ENCODE peak calls at places on chromosomes 6 and 20, in four cellular contexts. One of them, this sample, is unnamed. For H3K36me3, the result is how much of the 10 kb centered on the place peaks cover.

GRCh38 chr6:106804238-106805016 is 170.1 kb downstream of the CD24 start:
- DNase-seq in esophagus squamous epithelium: no peak
- DNase-seq in sigmoid colon: no peak
- DNase-seq in psoas muscle: no peak
- DNase-seq in this sample: no peak

GRCh38 chr20:41510224-41510623 is 108.0 kb downstream of the CHD6 start:
- DNase-seq in esophagus squamous epithelium: no peak
- DNase-seq in sigmoid colon: no peak
- DNase-seq in psoas muscle: peak
- DNase-seq in this sample: no peak

GRCh38 chr6:106939208-106939607 is 35.3 kb downstream of the CD24 start:
- DNase-seq in esophagus squamous epithelium: no peak
- DNase-seq in sigmoid colon: no peak
- DNase-seq in psoas muscle: no peak
- DNase-seq in this sample: no peak

GRCh38 chr6:17349437-17349836 is 44.0 kb upstream of the CAP2 start:
- DNase-seq in esophagus squamous epithelium: no peak
- DNase-seq in sigmoid colon: no peak
- DNase-seq in psoas muscle: no peak
- DNase-seq in this sample: peak

GRCh38 chr6:118551063-118551672 is 3.1 kb downstream of the PLN start:
- DNase-seq in esophagus squamous epithelium: no peak
- DNase-seq in sigmoid colon: no peak
- DNase-seq in psoas muscle: no peak
- DNase-seq in this sample: peak

GRCh38 chr6:138869343-138869742 is 73.5 kb downstream of the ECT2L start:
- DNase-seq in esophagus squamous epithelium: no peak
- DNase-seq in sigmoid colon: no peak
- DNase-seq in psoas muscle: peak
- DNase-seq in this sample: no peak

GRCh38 chr6:124962617-124963415 is 579 bp downstream of the RNF217 start:
- DNase-seq in esophagus squamous epithelium: no peak
- DNase-seq in sigmoid colon: peak
- DNase-seq in psoas muscle: peak
- DNase-seq in this sample: peak

GRCh38 chr20:53914091-53914860 is 156.1 kb downstream of the BCAS1 start:
- DNase-seq in esophagus squamous epithelium: no peak
- DNase-seq in sigmoid colon: no peak
- DNase-seq in psoas muscle: no peak
- DNase-seq in this sample: no peak

GRCh38 chr6:3749991-3750323 is 1.6 kb downstream of the PXDC1 start:
- DNase-seq in esophagus squamous epithelium: no peak
- DNase-seq in sigmoid colon: peak
- DNase-seq in psoas muscle: peak
- DNase-seq in this sample: no peak

GRCh38 chr6:118786696-118787453 is 107.1 kb upstream of the ASF1A start:
- DNase-seq in esophagus squamous epithelium: no peak
- DNase-seq in sigmoid colon: no peak
- DNase-seq in psoas muscle: no peak
- DNase-seq in this sample: no peak

GRCh38 chr6:77535172-77535571 is 71.9 kb upstream of the HTR1B start:
- DNase-seq in esophagus squamous epithelium: no peak
- DNase-seq in sigmoid colon: no peak
- DNase-seq in psoas muscle: no peak
- DNase-seq in this sample: no peak

GRCh38 chr20:16256981-16257380 is 316.3 kb downstream of the KIF16B start:
- DNase-seq in esophagus squamous epithelium: no peak
- DNase-seq in sigmoid colon: no peak
- DNase-seq in psoas muscle: no peak
- DNase-seq in this sample: no peak

GRCh38 chr20:51128198-51128597 is 105.3 kb upstream of the KCNG1 start:
- DNase-seq in esophagus squamous epithelium: no peak
- DNase-seq in sigmoid colon: no peak
- DNase-seq in psoas muscle: no peak
- DNase-seq in this sample: peak

GRCh38 chr20:62977613-62978558 is 25.4 kb downstream of the SLC17A9 start:
- DNase-seq in esophagus squamous epithelium: no peak
- DNase-seq in sigmoid colon: no peak
- DNase-seq in psoas muscle: no peak
- DNase-seq in this sample: no peak

GRCh38 chr6:136921521-136921935 is 573 bp upstream of the SLC35D3 start:
- DNase-seq in esophagus squamous epithelium: no peak
- DNase-seq in sigmoid colon: no peak
- DNase-seq in psoas muscle: peak
- DNase-seq in this sample: no peak

GRCh38 chr6:106739387-106739786 is 110.0 kb downstream of the QRSL1 start:
- DNase-seq in esophagus squamous epithelium: no peak
- DNase-seq in sigmoid colon: peak
- DNase-seq in psoas muscle: peak
- DNase-seq in this sample: no peak

GRCh38 chr6:11213305-11214106 is 19.0 kb downstream of the NEDD9 start:
- DNase-seq in esophagus squamous epithelium: no peak
- DNase-seq in sigmoid colon: no peak
- DNase-seq in psoas muscle: no peak
- DNase-seq in this sample: no peak

GRCh38 chr6:31476515-31477139 is 21.3 kb upstream of the MICB start:
- DNase-seq in esophagus squamous epithelium: no peak
- DNase-seq in sigmoid colon: no peak
- DNase-seq in psoas muscle: no peak
- DNase-seq in this sample: no peak

GRCh38 chr6:152142116-152142515 is 334.6 kb downstream of the ESR1 start:
- DNase-seq in esophagus squamous epithelium: no peak
- DNase-seq in sigmoid colon: no peak
- DNase-seq in psoas muscle: no peak
- DNase-seq in this sample: no peak

GRCh38 chr6:152146385-152146784 is 338.9 kb downstream of the ESR1 start:
- DNase-seq in esophagus squamous epithelium: no peak
- DNase-seq in sigmoid colon: no peak
- DNase-seq in psoas muscle: no peak
- DNase-seq in this sample: peak

GRCh38 chr6:152147269-152147668 is 339.8 kb downstream of the ESR1 start:
- DNase-seq in esophagus squamous epithelium: no peak
- DNase-seq in sigmoid colon: no peak
- DNase-seq in psoas muscle: no peak
- DNase-seq in this sample: no peak

GRCh38 chr6:152148412-152148811 is 340.9 kb downstream of the ESR1 start:
- DNase-seq in esophagus squamous epithelium: no peak
- DNase-seq in sigmoid colon: no peak
- DNase-seq in psoas muscle: no peak
- DNase-seq in this sample: no peak

GRCh38 chr6:152143359-152143758 is 335.9 kb downstream of the ESR1 start:
- DNase-seq in esophagus squamous epithelium: no peak
- DNase-seq in sigmoid colon: no peak
- DNase-seq in psoas muscle: no peak
- DNase-seq in this sample: no peak
- H3K36me3 ChIP-seq in esophagus squamous epithelium: half or more
- H3K36me3 ChIP-seq in sigmoid colon: half or more
- H3K36me3 ChIP-seq in psoas muscle: half or more
- H3K36me3 ChIP-seq in this sample: under half

GRCh38 chr20:9072741-9073310 is 3.9 kb downstream of the PLCB4 start:
- DNase-seq in esophagus squamous epithelium: no peak
- DNase-seq in sigmoid colon: no peak
- DNase-seq in psoas muscle: no peak
- DNase-seq in this sample: no peak
- H3K27ac ChIP-seq in esophagus squamous epithelium: no peak
- H3K27ac ChIP-seq in sigmoid colon: no peak
- H3K27ac ChIP-seq in psoas muscle: no peak
- H3K27ac ChIP-seq in this sample: no peak

DNA sequence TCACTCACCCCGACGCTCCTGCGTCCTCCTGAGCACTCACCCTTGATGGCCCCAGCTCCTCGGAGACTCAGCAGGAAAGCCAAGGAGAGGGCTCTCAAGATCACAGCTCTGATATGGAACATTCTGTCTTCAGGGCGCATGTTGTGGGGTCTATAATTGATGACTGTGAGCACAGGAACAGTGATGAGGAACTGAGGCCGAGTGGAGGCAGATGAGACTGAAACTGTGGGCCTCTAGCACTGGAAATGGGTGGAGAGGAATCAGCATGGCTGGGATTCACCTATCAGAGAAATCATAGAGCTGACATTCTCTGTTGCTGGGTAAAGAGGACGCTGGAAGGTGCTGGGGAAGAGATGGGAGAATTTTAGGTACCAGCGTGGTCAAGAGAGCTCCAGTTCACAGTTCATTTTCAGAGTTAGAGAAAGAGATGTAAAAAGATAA is at the start of gene HLA-DPA1:
- DNase-seq in esophagus squamous epithelium: no peak
- DNase-seq in sigmoid colon: no peak
- DNase-seq in psoas muscle: no peak
- DNase-seq in this sample: no peak
- H3K4me3 ChIP-seq in esophagus squamous epithelium: peak
- H3K4me3 ChIP-seq in sigmoid colon: peak
- H3K4me3 ChIP-seq in psoas muscle: peak
- H3K4me3 ChIP-seq in this sample: no peak

GRCh38 chr20:34493646-34494045 is 22.6 kb upstream of the DYNLRB1 start:
- DNase-seq in esophagus squamous epithelium: no peak
- DNase-seq in sigmoid colon: no peak
- DNase-seq in psoas muscle: no peak
- DNase-seq in this sample: no peak
- H3K36me3 ChIP-seq in esophagus squamous epithelium: half or more
- H3K36me3 ChIP-seq in sigmoid colon: half or more
- H3K36me3 ChIP-seq in psoas muscle: half or more
- H3K36me3 ChIP-seq in this sample: half or more

DNA sequence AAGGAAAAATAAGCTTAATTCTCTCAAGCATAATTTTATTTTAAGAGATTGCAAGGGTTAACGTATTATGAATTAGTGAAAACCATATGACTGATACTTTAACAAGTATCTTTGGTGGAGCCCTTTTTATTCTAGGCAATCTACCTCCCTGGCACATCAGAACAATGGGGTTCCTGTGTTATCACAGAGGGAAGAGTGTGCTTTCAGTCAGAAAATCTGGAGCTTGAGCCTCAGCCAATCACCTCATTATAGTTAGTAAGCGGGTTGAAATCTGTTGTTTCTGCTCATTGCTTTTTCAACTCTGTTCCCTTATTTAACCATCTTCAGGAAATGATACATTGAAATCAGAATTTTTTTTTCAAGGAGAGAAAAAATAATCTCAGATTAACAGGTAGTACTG is 391 bp downstream of the ADGRF1 start:
- DNase-seq in esophagus squamous epithelium: no peak
- DNase-seq in sigmoid colon: no peak
- DNase-seq in psoas muscle: no peak
- DNase-seq in this sample: no peak
- H3K27ac ChIP-seq in esophagus squamous epithelium: peak
- H3K27ac ChIP-seq in sigmoid colon: no peak
- H3K27ac ChIP-seq in psoas muscle: no peak
- H3K27ac ChIP-seq in this sample: no peak

This sample was measured in SJSA1.